ENCODE peak calls at places on chromosomes 16 and 17, in six cellular contexts. One of them, this sample, is unnamed.

GRCh38 chr17:40312131-40312731 is 3.3 kb downstream of the RARA start:
- DNase-seq in esophagus squamous epithelium: no peak
- DNase-seq in A549: no peak
- DNase-seq in cardiac muscle cell: no peak
- DNase-seq in OCI-LY7: no peak
- DNase-seq in hepatocyte: no peak
- DNase-seq in this sample: no peak

GRCh38 chr16:31082368-31083045 is 6.2 kb downstream of the PRSS53 start:
- DNase-seq in hepatocyte: peak; percentile 3
- DNase-seq in A549: no peak
- DNase-seq in cardiac muscle cell: no peak
- DNase-seq in esophagus squamous epithelium: no peak
- DNase-seq in OCI-LY7: no peak
- DNase-seq in this sample: no peak

GRCh38 chr17:18917506-18918032 is 34.4 kb upstream of the SLC5A10 start:
- DNase-seq in hepatocyte: no peak
- DNase-seq in esophagus squamous epithelium: no peak
- DNase-seq in cardiac muscle cell: no peak
- DNase-seq in A549: no peak
- DNase-seq in OCI-LY7: no peak
- DNase-seq in this sample: no peak

GRCh38 chr16:57536306-57537193 is at the start of gene CCDC102A:
- DNase-seq in A549: no peak
- DNase-seq in OCI-LY7: peak; percentile 72
- DNase-seq in hepatocyte: peak; percentile 69
- DNase-seq in cardiac muscle cell: peak; percentile 64
- DNase-seq in esophagus squamous epithelium: no peak
- DNase-seq in this sample: peak; percentile 39

GRCh38 chr17:56521439-56522141 is 71.9 kb upstream of the NOG start:
- DNase-seq in OCI-LY7: no peak
- DNase-seq in esophagus squamous epithelium: no peak
- DNase-seq in cardiac muscle cell: peak; percentile 88
- DNase-seq in hepatocyte: no peak
- DNase-seq in A549: no peak
- DNase-seq in this sample: no peak

GRCh38 chr17:80847506-80848230 is 144.0 kb upstream of the CHMP6 start:
- DNase-seq in hepatocyte: no peak
- DNase-seq in cardiac muscle cell: no peak
- DNase-seq in A549: no peak
- DNase-seq in esophagus squamous epithelium: no peak
- DNase-seq in OCI-LY7: no peak
- DNase-seq in this sample: peak; percentile 37

GRCh38 chr16:87363771-87364476 is 19.7 kb downstream of the FBXO31 start:
- DNase-seq in hepatocyte: no peak
- DNase-seq in OCI-LY7: no peak
- DNase-seq in cardiac muscle cell: no peak
- DNase-seq in esophagus squamous epithelium: no peak
- DNase-seq in A549: no peak
- DNase-seq in this sample: no peak

GRCh38 chr16:3022208-3022696 is 1.5 kb downstream of the HCFC1R1 start:
- DNase-seq in esophagus squamous epithelium: no peak
- DNase-seq in A549: peak; percentile 93
- DNase-seq in OCI-LY7: no peak
- DNase-seq in hepatocyte: peak; percentile 95
- DNase-seq in cardiac muscle cell: peak; percentile 76
- DNase-seq in this sample: peak; percentile 39

GRCh38 chr16:8848231-8848938 is 20.4 kb downstream of the CARHSP1 start:
- DNase-seq in OCI-LY7: no peak
- DNase-seq in hepatocyte: no peak
- DNase-seq in esophagus squamous epithelium: no peak
- DNase-seq in A549: no peak
- DNase-seq in cardiac muscle cell: no peak
- DNase-seq in this sample: no peak

GRCh38 chr16:324451-325334 is 27.8 kb downstream of the AXIN1 start:
- DNase-seq in hepatocyte: peak; percentile 43
- DNase-seq in A549: no peak
- DNase-seq in esophagus squamous epithelium: no peak
- DNase-seq in cardiac muscle cell: no peak
- DNase-seq in OCI-LY7: peak; percentile 14
- DNase-seq in this sample: peak; percentile 92

GRCh38 chr16:53713403-53714013 is 9.6 kb downstream of the FTO start:
- DNase-seq in A549: no peak
- DNase-seq in esophagus squamous epithelium: no peak
- DNase-seq in cardiac muscle cell: no peak
- DNase-seq in hepatocyte: no peak
- DNase-seq in OCI-LY7: no peak
- DNase-seq in this sample: no peak

GRCh38 chr16:12618515-12618914 is 185.2 kb downstream of the CPPED1 start:
- DNase-seq in OCI-LY7: no peak
- DNase-seq in hepatocyte: no peak
- DNase-seq in A549: no peak
- DNase-seq in cardiac muscle cell: no peak
- DNase-seq in esophagus squamous epithelium: no peak
- DNase-seq in this sample: no peak

GRCh38 chr17:78748730-78749317 is 33.2 kb downstream of the CYTH1 start:
- DNase-seq in OCI-LY7: peak; percentile 53
- DNase-seq in esophagus squamous epithelium: peak; percentile 32
- DNase-seq in hepatocyte: no peak
- DNase-seq in A549: no peak
- DNase-seq in cardiac muscle cell: no peak
- DNase-seq in this sample: peak; percentile 91

GRCh38 chr16:86286991-86287640 is 223.2 kb upstream of the FOXF1 start:
- DNase-seq in hepatocyte: peak; percentile 21
- DNase-seq in esophagus squamous epithelium: no peak
- DNase-seq in OCI-LY7: no peak
- DNase-seq in A549: no peak
- DNase-seq in cardiac muscle cell: no peak
- DNase-seq in this sample: no peak

GRCh38 chr16:83356266-83356665 is 451.5 kb upstream of the HSBP1 start:
- DNase-seq in cardiac muscle cell: peak; percentile 81
- DNase-seq in esophagus squamous epithelium: no peak
- DNase-seq in A549: peak; percentile 55
- DNase-seq in OCI-LY7: peak; percentile 72
- DNase-seq in hepatocyte: peak; percentile 86
- DNase-seq in this sample: no peak

GRCh38 chr17:68599091-68599872 is 1.9 kb downstream of the FAM20A start:
- DNase-seq in cardiac muscle cell: no peak
- DNase-seq in OCI-LY7: no peak
- DNase-seq in hepatocyte: peak; percentile 63
- DNase-seq in esophagus squamous epithelium: no peak
- DNase-seq in A549: no peak
- DNase-seq in this sample: no peak

GRCh38 chr17:80586464-80587228 is 42.0 kb downstream of the RPTOR start:
- DNase-seq in OCI-LY7: no peak
- DNase-seq in hepatocyte: no peak
- DNase-seq in cardiac muscle cell: no peak
- DNase-seq in A549: no peak
- DNase-seq in esophagus squamous epithelium: no peak
- DNase-seq in this sample: no peak

GRCh38 chr17:58507123-58507634 is 7.3 kb downstream of the MTMR4 start:
- DNase-seq in A549: no peak
- DNase-seq in OCI-LY7: no peak
- DNase-seq in hepatocyte: no peak
- DNase-seq in cardiac muscle cell: no peak
- DNase-seq in esophagus squamous epithelium: no peak
- DNase-seq in this sample: no peak

GRCh38 chr17:40922239-40922638 is 15.2 kb downstream of the KRT23 start:
- DNase-seq in OCI-LY7: no peak
- DNase-seq in A549: peak; percentile 80
- DNase-seq in hepatocyte: peak; percentile 80
- DNase-seq in esophagus squamous epithelium: no peak
- DNase-seq in cardiac muscle cell: no peak
- DNase-seq in this sample: no peak

GRCh38 chr16:88387941-88388627 is 5.3 kb downstream of the ZNF469 start:
- DNase-seq in cardiac muscle cell: no peak
- DNase-seq in esophagus squamous epithelium: no peak
- DNase-seq in A549: peak; percentile 87
- DNase-seq in hepatocyte: peak; percentile 43
- DNase-seq in OCI-LY7: no peak
- DNase-seq in this sample: no peak

GRCh38 chr17:68576811-68577551 is 24.2 kb downstream of the FAM20A start:
- DNase-seq in esophagus squamous epithelium: no peak
- DNase-seq in OCI-LY7: peak; percentile 9
- DNase-seq in cardiac muscle cell: no peak
- DNase-seq in A549: no peak
- DNase-seq in hepatocyte: no peak
- DNase-seq in this sample: no peak

GRCh38 chr17:74215332-74215727 is 2.0 kb downstream of the TTYH2 start:
- DNase-seq in hepatocyte: no peak
- DNase-seq in A549: no peak
- DNase-seq in esophagus squamous epithelium: no peak
- DNase-seq in cardiac muscle cell: no peak
- DNase-seq in OCI-LY7: peak; percentile 27
- DNase-seq in this sample: no peak

GRCh38 chr16:2591476-2592240 is 53.8 kb downstream of the PDPK1 start:
- DNase-seq in hepatocyte: no peak
- DNase-seq in OCI-LY7: no peak
- DNase-seq in esophagus squamous epithelium: no peak
- DNase-seq in A549: no peak
- DNase-seq in cardiac muscle cell: no peak
- DNase-seq in this sample: no peak

GRCh38 chr17:72376486-72377345 is 255.9 kb downstream of the SOX9 start:
- DNase-seq in hepatocyte: no peak
- DNase-seq in A549: no peak
- DNase-seq in OCI-LY7: no peak
- DNase-seq in esophagus squamous epithelium: no peak
- DNase-seq in cardiac muscle cell: no peak
- DNase-seq in this sample: no peak

GRCh38 chr16:57938936-57939871 is 31.7 kb downstream of the CNGB1 start:
- DNase-seq in hepatocyte: peak; percentile 55
- DNase-seq in OCI-LY7: no peak
- DNase-seq in cardiac muscle cell: no peak
- DNase-seq in esophagus squamous epithelium: no peak
- DNase-seq in A549: peak; percentile 36
- DNase-seq in this sample: no peak

GRCh38 chr17:410674-411401 is 58.2 kb upstream of the RPH3AL start:
- DNase-seq in hepatocyte: peak; percentile 36
- DNase-seq in esophagus squamous epithelium: no peak
- DNase-seq in A549: peak; percentile 42
- DNase-seq in OCI-LY7: no peak
- DNase-seq in cardiac muscle cell: no peak
- DNase-seq in this sample: peak; percentile 71

GRCh38 chr16:49048557-49048956 is 233.1 kb downstream of the CBLN1 start:
- DNase-seq in cardiac muscle cell: no peak
- DNase-seq in hepatocyte: no peak
- DNase-seq in A549: no peak
- DNase-seq in esophagus squamous epithelium: no peak
- DNase-seq in OCI-LY7: no peak
- DNase-seq in this sample: no peak

GRCh38 chr17:45149669-45150603 is 1.7 kb downstream of the HEXIM1 start:
- DNase-seq in esophagus squamous epithelium: no peak
- DNase-seq in OCI-LY7: peak; percentile 43
- DNase-seq in cardiac muscle cell: peak; percentile 76
- DNase-seq in hepatocyte: peak; percentile 76
- DNase-seq in A549: peak; percentile 72
- DNase-seq in this sample: peak; percentile 43

GRCh38 chr17:66952681-66953638 is 11.5 kb upstream of the CACNG4 start:
- DNase-seq in A549: no peak
- DNase-seq in cardiac muscle cell: no peak
- DNase-seq in hepatocyte: no peak
- DNase-seq in esophagus squamous epithelium: no peak
- DNase-seq in OCI-LY7: no peak
- DNase-seq in this sample: no peak

GRCh38 chr17:68777243-68777855 is 176.2 kb upstream of the FAM20A start:
- DNase-seq in OCI-LY7: peak; percentile 71
- DNase-seq in hepatocyte: peak; percentile 73
- DNase-seq in cardiac muscle cell: peak; percentile 71
- DNase-seq in A549: peak; percentile 51
- DNase-seq in esophagus squamous epithelium: no peak
- DNase-seq in this sample: peak; percentile 24

GRCh38 chr17:75736173-75736835 is 15.0 kb downstream of the ITGB4 start:
- DNase-seq in A549: no peak
- DNase-seq in esophagus squamous epithelium: no peak
- DNase-seq in hepatocyte: peak; percentile 3
- DNase-seq in cardiac muscle cell: no peak
- DNase-seq in OCI-LY7: no peak
- DNase-seq in this sample: no peak

GRCh38 chr17:39632153-39632941 is 4.6 kb upstream of the STARD3 start:
- DNase-seq in A549: no peak
- DNase-seq in hepatocyte: no peak
- DNase-seq in esophagus squamous epithelium: no peak
- DNase-seq in cardiac muscle cell: no peak
- DNase-seq in OCI-LY7: no peak
- DNase-seq in this sample: no peak

GRCh38 chr17:3796822-3797170 is 4.2 kb downstream of the ITGAE start:
- DNase-seq in A549: no peak
- DNase-seq in OCI-LY7: no peak
- DNase-seq in cardiac muscle cell: no peak
- DNase-seq in hepatocyte: no peak
- DNase-seq in esophagus squamous epithelium: no peak
- DNase-seq in this sample: no peak
- H3K27ac ChIP-seq in A549: peak overlapping the region; percentile 84
- H3K27ac ChIP-seq in OCI-LY7: no peak overlapping the region
- H3K27ac ChIP-seq in cardiac muscle cell: no peak overlapping the region
- H3K27ac ChIP-seq in hepatocyte: no peak overlapping the region
- H3K27ac ChIP-seq in esophagus squamous epithelium: no peak overlapping the region
- H3K27ac ChIP-seq in this sample: no peak overlapping the region

GRCh38 chr17:16255481-16255901 is 38.5 kb downstream of the PIGL start:
- DNase-seq in A549: no peak
- DNase-seq in esophagus squamous epithelium: no peak
- DNase-seq in hepatocyte: peak; percentile 31
- DNase-seq in OCI-LY7: no peak
- DNase-seq in cardiac muscle cell: peak; percentile 66
- DNase-seq in this sample: no peak
- H3K4me3 ChIP-seq in A549: no peak overlapping the region
- H3K4me3 ChIP-seq in esophagus squamous epithelium: no peak overlapping the region
- H3K4me3 ChIP-seq in hepatocyte: no peak overlapping the region
- H3K4me3 ChIP-seq in OCI-LY7: no peak overlapping the region
- H3K4me3 ChIP-seq in cardiac muscle cell: peak overlapping the region; percentile 1
- H3K4me3 ChIP-seq in this sample: no peak overlapping the region

DNA sequence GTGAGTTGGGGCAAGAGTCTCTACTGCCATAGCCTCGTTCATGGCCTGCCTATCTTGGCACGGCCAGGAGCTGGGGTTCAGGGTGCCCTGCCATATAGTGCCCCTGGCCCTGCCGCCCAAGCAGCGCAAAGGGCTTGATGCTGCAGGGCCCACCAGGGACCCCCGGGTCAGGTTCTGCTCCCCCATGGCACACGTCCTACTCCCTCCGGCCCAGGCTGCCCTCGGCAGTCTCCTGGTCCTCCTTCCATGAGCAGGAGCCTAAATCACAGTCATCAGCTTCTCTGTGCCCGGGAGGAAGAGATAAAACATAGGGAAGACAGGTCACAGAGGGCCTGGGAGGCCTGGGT is 55.9 kb upstream of the MTSS2 start:
- DNase-seq in esophagus squamous epithelium: no peak
- DNase-seq in OCI-LY7: no peak
- DNase-seq in cardiac muscle cell: no peak
- DNase-seq in A549: no peak
- DNase-seq in hepatocyte: no peak
- DNase-seq in this sample: no peak
- H3K27ac ChIP-seq in esophagus squamous epithelium: peak overlapping the region; percentile 86
- H3K27ac ChIP-seq in OCI-LY7: no peak overlapping the region
- H3K27ac ChIP-seq in cardiac muscle cell: no peak overlapping the region
- H3K27ac ChIP-seq in A549: peak overlapping the region; percentile 40
- H3K27ac ChIP-seq in hepatocyte: peak overlapping the region; percentile 20
- H3K27ac ChIP-seq in this sample: no peak overlapping the region

GRCh38 chr17:7211512-7212277 is 7.9 kb downstream of the DLG4 start:
- DNase-seq in OCI-LY7: no peak
- DNase-seq in hepatocyte: no peak
- DNase-seq in cardiac muscle cell: no peak
- DNase-seq in A549: no peak
- DNase-seq in esophagus squamous epithelium: no peak
- DNase-seq in this sample: no peak
- H3K4me3 ChIP-seq in OCI-LY7: no peak overlapping the region
- H3K4me3 ChIP-seq in hepatocyte: no peak overlapping the region
- H3K4me3 ChIP-seq in cardiac muscle cell: peak overlapping the region; percentile 22
- H3K4me3 ChIP-seq in A549: no peak overlapping the region
- H3K4me3 ChIP-seq in esophagus squamous epithelium: no peak overlapping the region
- H3K4me3 ChIP-seq in this sample: no peak overlapping the region